ENCODE peak calls at places on chromosomes 6 and 20, in nine cellular contexts. P is cardiac fibroblast; C is NCI-H460; Q is right cardiac atrium; Y is activated T-helper 1 cell treated with anti-CD3 and anti-CD28 coated beads, Interleukin-2, amount 50 U/mL, for 16 hours; O is WTC11; A is SK-N-SH; E is activated CD4-positive, CD25-positive, alpha-beta regulatory T cell; X is T-helper 17 cell. W is an unnamed sample.

GRCh38 chr6:144776031-144776819 is 491.1 kb downstream of the UTRN start:
- DNase-seq in Y (no peak), X (no peak), C (no peak), E (no peak), A (no peak), Q (no peak), P (no peak), O (no peak), W (no peak)

GRCh38 chr6:71766796-71767195 is 119.6 kb upstream of the RIMS1 start:
- DNase-seq in P (no peak), C (no peak), A (no peak), X (no peak), Q (no peak), E (no peak), Y (no peak), O (no peak), W (no peak)

GRCh38 chr20:61873651-61874420 is 191.8 kb downstream of the TAF4 start:
- DNase-seq in Q (peak), P (no peak), X (no peak), E (no peak), Y (no peak), C (no peak), A (no peak), O (no peak), W (no peak)

GRCh38 chr6:3850451-3851203 is 1.5 kb downstream of the FAM50B start:
- DNase-seq in P (no peak), Q (peak), X (peak), Y (peak), E (no peak), C (no peak), A (no peak), O (no peak), W (no peak)

GRCh38 chr6:87832025-87832825 is 130.2 kb upstream of the AKIRIN2 start:
- DNase-seq in Y (no peak), E (no peak), A (peak), Q (no peak), P (peak), O (no peak), C (peak), X (no peak), W (peak)

GRCh38 chr6:25889877-25890853 is 16.1 kb upstream of the SLC17A3 start:
- DNase-seq in Y (no peak), C (peak), E (no peak), O (no peak), Q (no peak), P (peak), X (no peak), A (peak), W (peak)

GRCh38 chr20:37259865-37260264 is 1.7 kb downstream of the GHRH start:
- DNase-seq in X (no peak), Q (no peak), E (no peak), Y (no peak), O (no peak), C (no peak), P (no peak), A (no peak), W (no peak)

GRCh38 chr20:23161968-23162696 is 76.0 kb upstream of the CD93 start:
- DNase-seq in E (no peak), Y (no peak), C (no peak), X (no peak), O (no peak), Q (peak), A (no peak), P (peak), W (peak)

GRCh38 chr6:43909474-43910148 is 139.6 kb downstream of the VEGFA start:
- DNase-seq in A (no peak), X (no peak), C (no peak), O (no peak), E (no peak), Y (no peak), Q (no peak), P (no peak), W (no peak)

GRCh38 chr20:63454729-63455567 is 17.5 kb downstream of the KCNQ2 start:
- DNase-seq in O (no peak), Y (no peak), C (no peak), A (peak), P (no peak), Q (no peak), E (no peak), X (no peak), W (peak)

GRCh38 chr6:37759221-37760154 is 60.0 kb upstream of the ZFAND3 start:
- DNase-seq in X (no peak), P (no peak), A (no peak), C (no peak), E (no peak), Y (no peak), O (no peak), Q (no peak), W (no peak)

GRCh38 chr6:126280287-126280686 is 59.6 kb upstream of the CENPW start:
- DNase-seq in Y (no peak), A (no peak), X (no peak), P (no peak), Q (no peak), E (no peak), O (no peak), C (no peak), W (no peak)

GRCh38 chr6:31414771-31415270 is 11.4 kb downstream of the MICA start:
- DNase-seq in P (no peak), E (no peak), Q (no peak), O (no peak), Y (no peak), X (no peak), C (no peak), A (no peak), W (no peak)

GRCh38 chr6:2563635-2564034 is 187.1 kb downstream of the MYLK4 start:
- DNase-seq in Y (no peak), A (no peak), E (no peak), Q (no peak), O (no peak), C (no peak), X (no peak), P (no peak), W (no peak)

GRCh38 chr6:139037490-139037889 is 8.9 kb downstream of the ABRACL start:
- DNase-seq in X (no peak), Y (no peak), A (no peak), C (no peak), E (no peak), Q (no peak), P (peak), O (no peak), W (peak)

GRCh38 chr6:54404791-54405190 is 96.5 kb downstream of the TINAG start:
- DNase-seq in E (no peak), C (no peak), A (no peak), Q (no peak), O (no peak), P (no peak), Y (no peak), X (no peak), W (no peak)

GRCh38 chr20:50580016-50580747 is 70.0 kb downstream of the PTPN1 start:
- DNase-seq in E (no peak), O (peak), Y (peak), C (peak), P (peak), A (peak), X (no peak), Q (peak), W (no peak)

GRCh38 chr6:110352603-110353303 is 5.4 kb downstream of the METTL24 start:
- DNase-seq in Y (no peak), A (no peak), O (no peak), E (no peak), P (no peak), C (no peak), Q (no peak), X (no peak), W (peak)

GRCh38 chr6:40599580-40599979 is 12.4 kb upstream of the LRFN2 start:
- DNase-seq in P (no peak), E (no peak), Y (no peak), X (no peak), O (no peak), Q (no peak), C (no peak), A (no peak), W (no peak)